ENCODE peak calls at places on chromosomes 4 and X, in eight cellular contexts. O is thoracic aorta; B is cardiac muscle cell; G is Caco-2; Z is uterus; Y is HCT116; M is tibial artery; A is CD8-positive, alpha-beta T cell. H is an unnamed sample. For H3K9me3, the result is how much of the 10 kb centered on the place peaks cover.

GRCh38 chr4:76665139-76665538 is 230.1 kb downstream of the SHROOM3 start:
- DNase-seq in B (no peak), A (no peak), O (no peak), G (no peak), M (no peak), Y (peak), Z (no peak), H (no peak)

GRCh38 chr4:11263208-11263607 is 165.5 kb downstream of the HS3ST1 start:
- DNase-seq in G (no peak), A (no peak), M (no peak), Z (no peak), B (no peak), O (no peak), Y (no peak), H (no peak)

GRCh38 chr4:71607109-71607508 is 176.8 kb downstream of the GC start:
- DNase-seq in O (no peak), Z (no peak), A (no peak), Y (no peak), G (no peak), M (no peak), B (no peak), H (no peak)

GRCh38 chrX:111615227-111615626 is 65.7 kb upstream of the ALG13 start:
- DNase-seq in G (no peak), B (no peak), M (no peak), Y (no peak), Z (no peak), O (no peak), A (no peak), H (no peak)

GRCh38 chr4:90095000-90095399 is 32.2 kb upstream of the CCSER1 start:
- DNase-seq in A (no peak), B (no peak), Z (no peak), O (no peak), G (no peak), M (no peak), Y (no peak), H (no peak)

GRCh38 chrX:1451251-1451675 is 1.4 kb downstream of the ASMTL start:
- DNase-seq in Z (no peak), M (no peak), A (no peak), G (no peak), Y (no peak), B (no peak), O (no peak), H (peak)

GRCh38 chrX:110265624-110266023 is 52.3 kb downstream of the AMMECR1 start:
- DNase-seq in O (no peak), B (no peak), M (no peak), G (no peak), Z (no peak), Y (no peak), A (no peak), H (no peak)

GRCh38 chr4:125368684-125369083 is 53.9 kb downstream of the FAT4 start:
- DNase-seq in G (no peak), B (no peak), A (no peak), Z (no peak), O (no peak), M (no peak), Y (no peak), H (no peak)

GRCh38 chrX:23919706-23920320 is 12.0 kb downstream of the CXorf58 start:
- DNase-seq in M (no peak), O (no peak), A (no peak), Y (no peak), B (no peak), Z (no peak), G (peak), H (no peak)

GRCh38 chr4:173782660-173783059 is 252.6 kb upstream of the HAND2 start:
- DNase-seq in Z (no peak), M (no peak), B (no peak), O (no peak), G (no peak), Y (no peak), A (no peak), H (no peak)

GRCh38 chr4:15366660-15367059 is 61.2 kb upstream of the C1QTNF7 start:
- DNase-seq in A (no peak), B (no peak), Z (no peak), Y (no peak), G (no peak), M (peak), O (no peak), H (no peak)

GRCh38 chr4:103008875-103009729 is 10.4 kb downstream of the SLC9B1 start:
- DNase-seq in M (no peak), G (peak), Y (peak), B (peak), Z (no peak), O (no peak), A (no peak), H (no peak)

GRCh38 chr4:8163026-8163425 is 4.4 kb upstream of the ABLIM2 start:
- DNase-seq in Z (no peak), O (no peak), B (no peak), G (no peak), Y (no peak), A (no peak), M (no peak), H (no peak)

GRCh38 chrX:9374537-9374936 is 90.3 kb upstream of the TBL1X start:
- DNase-seq in M (no peak), G (no peak), Y (no peak), Z (no peak), B (no peak), A (no peak), O (no peak), H (peak)
- H3K9me3 ChIP-seq in M (under half), G (under half), Y (under half), Z (under half), B (under half), A (under half), O (under half), H (under half)

GRCh38 chrX:56107320-56107719 is 124.8 kb upstream of the KLF8 start:
- DNase-seq in A (no peak), M (no peak), Y (no peak), O (no peak), G (no peak), B (no peak), Z (no peak), H (no peak)
- H3K9me3 ChIP-seq in A (under half), M (under half), Y (under half), O (under half), G (under half), B (under half), Z (under half), H (under half)

DNA sequence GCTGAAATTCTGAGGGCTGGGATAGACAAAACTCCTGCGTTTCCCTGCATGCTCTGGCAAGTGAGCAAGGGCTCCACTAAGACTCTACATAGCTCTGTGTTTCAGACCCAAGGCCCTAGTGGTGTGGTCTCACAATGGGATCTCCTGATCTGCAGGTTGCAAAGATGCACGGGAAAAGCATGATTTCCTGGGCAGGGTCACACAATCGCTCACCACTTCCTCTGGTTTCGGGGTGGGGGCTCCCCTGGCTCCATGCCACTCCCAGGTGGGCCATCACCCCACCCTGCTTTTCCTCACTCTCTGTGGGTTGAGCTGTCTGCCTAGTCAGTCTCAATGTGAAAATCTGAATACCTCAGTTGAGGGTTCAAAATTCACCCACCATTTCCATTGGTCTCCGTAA is 111.5 kb downstream of the KLF8 start:
- DNase-seq in O (no peak), B (no peak), G (no peak), A (no peak), Y (no peak), M (no peak), Z (no peak), H (no peak)
- H3K9me3 ChIP-seq in O (under half), B (under half), G (under half), A (under half), Y (under half), M (under half), Z (under half), H (under half)

GRCh38 chr4:66613591-66613990 is 931.7 kb downstream of the CENPC start:
- DNase-seq in A (no peak), B (no peak), G (no peak), Y (no peak), O (no peak), Z (no peak), M (no peak), H (no peak)
- H3K9me3 ChIP-seq in A (under half), B (under half), G (under half), Y (under half), O (under half), Z (under half), M (under half), H (under half)

DNA sequence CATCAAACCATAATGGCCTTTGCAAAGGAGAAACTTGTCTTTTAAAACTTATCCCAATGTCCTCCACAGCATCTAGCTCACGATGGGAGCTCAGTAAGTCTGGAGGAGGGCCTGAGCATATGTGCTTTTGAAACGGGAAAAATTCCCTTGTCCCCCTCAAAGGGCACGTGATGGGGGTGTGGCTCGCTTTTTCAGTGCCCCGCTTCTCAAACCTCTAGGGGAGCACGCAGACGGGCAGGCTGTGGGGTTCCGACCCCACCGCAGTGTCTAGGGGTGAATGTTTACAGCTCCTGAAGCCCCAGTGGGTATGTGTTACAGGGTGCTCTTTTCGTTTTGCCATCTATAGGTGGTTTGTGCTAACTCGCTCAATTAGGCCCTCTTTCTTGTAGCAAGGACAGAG is 31.2 kb downstream of the SLITRK2 start:
- DNase-seq in Y (no peak), O (no peak), M (no peak), Z (no peak), A (no peak), B (no peak), G (no peak), H (no peak)
- H3K9me3 ChIP-seq in Y (under half), O (under half), M (under half), Z (under half), A (under half), B (under half), G (under half), H (under half)

DNA sequence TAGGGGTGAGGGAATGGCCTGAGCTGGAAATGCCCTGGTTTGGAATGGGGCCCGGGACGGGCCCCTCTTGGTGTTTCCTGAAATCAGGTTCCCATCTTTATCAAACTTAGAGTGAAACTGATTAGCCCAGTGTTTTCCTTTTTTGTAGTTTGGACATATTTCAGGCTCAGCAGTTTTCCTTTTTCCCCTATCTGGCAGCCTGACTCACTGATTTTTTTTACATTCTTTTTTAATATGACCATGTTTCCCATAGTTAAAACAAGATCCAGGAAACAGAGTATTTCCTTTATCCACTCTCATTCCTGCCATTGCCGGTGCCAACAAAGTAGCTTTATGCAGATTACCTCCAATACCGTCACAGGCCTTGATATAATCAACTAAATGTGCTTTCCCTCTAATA is 20.5 kb upstream of the C4orf17 start:
- DNase-seq in A (no peak), M (no peak), B (no peak), O (no peak), Z (no peak), Y (no peak), G (no peak), H (no peak)
- H3K9me3 ChIP-seq in A (under half), M (under half), B (under half), O (under half), Z (under half), Y (under half), G (under half), H (under half)

GRCh38 chr4:256492-256891 is 48.8 kb downstream of the ZNF732 start:
- DNase-seq in Z (no peak), G (no peak), Y (no peak), B (no peak), A (no peak), O (no peak), M (no peak), H (no peak)
- H3K9me3 ChIP-seq in Z (under half), G (under half), Y (under half), B (under half), A (under half), O (half or more), M (half or more), H (half or more)

GRCh38 chr4:84708406-84709135 is 125.6 kb downstream of the CDS1 start:
- DNase-seq in B (no peak), O (no peak), G (no peak), A (no peak), M (no peak), Y (no peak), Z (no peak), H (no peak)

GRCh38 chr4:84710520-84710919 is 127.6 kb downstream of the CDS1 start:
- DNase-seq in B (no peak), O (no peak), Y (no peak), Z (no peak), G (no peak), M (no peak), A (no peak), H (no peak)

DNA sequence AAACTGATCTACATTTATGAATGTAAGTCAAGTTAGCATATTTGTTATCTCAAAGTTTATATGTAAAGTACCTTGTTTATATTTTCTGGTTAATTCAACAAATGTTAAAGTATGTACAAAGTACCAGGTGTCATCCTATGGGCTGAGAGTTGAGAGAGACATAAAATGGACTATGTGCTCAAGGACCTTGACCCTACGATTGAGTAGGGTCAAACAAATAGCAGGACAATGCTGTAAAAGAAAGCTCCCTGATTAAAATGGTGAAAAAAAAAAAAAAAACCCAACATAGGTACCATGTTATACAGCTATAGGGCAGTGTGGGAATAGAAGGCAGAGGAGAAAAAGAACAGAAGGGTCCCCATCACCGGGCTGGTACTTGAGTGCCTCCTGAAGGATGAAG is 123.4 kb downstream of the CDS1 start:
- DNase-seq in G (no peak), O (no peak), Y (no peak), Z (no peak), M (no peak), A (no peak), B (no peak), H (no peak)
- H3K9me3 ChIP-seq in G (under half), O (under half), Y (under half), Z (under half), M (under half), A (under half), B (under half), H (under half)